ENCODE peak calls at places on chromosomes 13 and 19, in four cellular contexts. One of them, this sample, is unnamed.

GRCh38 chr19:2887391-2887914 is 13.3 kb upstream of the ZNF57 start:
- DNase-seq in fibroblast of pulmonary artery: peak
- DNase-seq in K562: peak
- DNase-seq in endothelial cell: peak
- DNase-seq in this sample: no peak

GRCh38 chr13:45989607-45990006 is 62.9 kb downstream of the ZC3H13 start:
- DNase-seq in fibroblast of pulmonary artery: peak
- DNase-seq in K562: no peak
- DNase-seq in endothelial cell: no peak
- DNase-seq in this sample: no peak

GRCh38 chr19:35911790-35912189 is 3.7 kb upstream of the TYROBP start:
- DNase-seq in fibroblast of pulmonary artery: no peak
- DNase-seq in K562: peak
- DNase-seq in endothelial cell: no peak
- DNase-seq in this sample: no peak

GRCh38 chr19:36244066-36244465 is 29.2 kb downstream of the ZNF146 start:
- DNase-seq in fibroblast of pulmonary artery: no peak
- DNase-seq in K562: no peak
- DNase-seq in endothelial cell: no peak
- DNase-seq in this sample: no peak

GRCh38 chr13:35672611-35673010 is 196.1 kb upstream of the MAB21L1 start:
- DNase-seq in fibroblast of pulmonary artery: no peak
- DNase-seq in K562: no peak
- DNase-seq in endothelial cell: no peak
- DNase-seq in this sample: no peak

GRCh38 chr19:8458380-8458779 is 13.6 kb downstream of the HNRNPM start:
- DNase-seq in fibroblast of pulmonary artery: no peak
- DNase-seq in K562: no peak
- DNase-seq in endothelial cell: no peak
- DNase-seq in this sample: no peak

GRCh38 chr19:7197760-7198696 is 96.2 kb downstream of the INSR start:
- DNase-seq in fibroblast of pulmonary artery: peak
- DNase-seq in K562: peak
- DNase-seq in endothelial cell: peak
- DNase-seq in this sample: peak

GRCh38 chr19:33821871-33822270 is 25.2 kb downstream of the KCTD15 start:
- DNase-seq in fibroblast of pulmonary artery: no peak
- DNase-seq in K562: no peak
- DNase-seq in endothelial cell: no peak
- DNase-seq in this sample: no peak

GRCh38 chr13:94444826-94445225 is 34.7 kb downstream of the DCT start:
- DNase-seq in fibroblast of pulmonary artery: no peak
- DNase-seq in K562: no peak
- DNase-seq in endothelial cell: no peak
- DNase-seq in this sample: no peak

GRCh38 chr19:4077800-4078683 is 11.3 kb upstream of the ZBTB7A start:
- DNase-seq in fibroblast of pulmonary artery: no peak
- DNase-seq in K562: peak
- DNase-seq in endothelial cell: no peak
- DNase-seq in this sample: peak

GRCh38 chr19:39839678-39840327 is 5.8 kb upstream of the DYRK1B start:
- DNase-seq in fibroblast of pulmonary artery: no peak
- DNase-seq in K562: peak
- DNase-seq in endothelial cell: no peak
- DNase-seq in this sample: no peak

GRCh38 chr13:92896842-92897241 is 329.8 kb upstream of the GPC6 start:
- DNase-seq in fibroblast of pulmonary artery: peak
- DNase-seq in K562: no peak
- DNase-seq in endothelial cell: no peak
- DNase-seq in this sample: no peak

GRCh38 chr13:47822036-47822435 is 179.0 kb downstream of the SUCLA2 start:
- DNase-seq in fibroblast of pulmonary artery: no peak
- DNase-seq in K562: no peak
- DNase-seq in endothelial cell: no peak
- DNase-seq in this sample: no peak

GRCh38 chr13:34627499-34627898 is 314.6 kb upstream of the NBEA start:
- DNase-seq in fibroblast of pulmonary artery: no peak
- DNase-seq in K562: no peak
- DNase-seq in endothelial cell: no peak
- DNase-seq in this sample: no peak

GRCh38 chr19:12840091-12841079 is 2.1 kb downstream of the MAST1 start:
- DNase-seq in fibroblast of pulmonary artery: peak
- DNase-seq in K562: peak
- DNase-seq in endothelial cell: peak
- DNase-seq in this sample: peak

GRCh38 chr13:60001892-60002291 is 161.8 kb downstream of the DIAPH3 start:
- DNase-seq in fibroblast of pulmonary artery: no peak
- DNase-seq in K562: no peak
- DNase-seq in endothelial cell: no peak
- DNase-seq in this sample: no peak

GRCh38 chr13:99995503-99996176 is 14.1 kb downstream of the ZIC2 start:
- DNase-seq in fibroblast of pulmonary artery: peak
- DNase-seq in K562: no peak
- DNase-seq in endothelial cell: no peak
- DNase-seq in this sample: no peak

DNA sequence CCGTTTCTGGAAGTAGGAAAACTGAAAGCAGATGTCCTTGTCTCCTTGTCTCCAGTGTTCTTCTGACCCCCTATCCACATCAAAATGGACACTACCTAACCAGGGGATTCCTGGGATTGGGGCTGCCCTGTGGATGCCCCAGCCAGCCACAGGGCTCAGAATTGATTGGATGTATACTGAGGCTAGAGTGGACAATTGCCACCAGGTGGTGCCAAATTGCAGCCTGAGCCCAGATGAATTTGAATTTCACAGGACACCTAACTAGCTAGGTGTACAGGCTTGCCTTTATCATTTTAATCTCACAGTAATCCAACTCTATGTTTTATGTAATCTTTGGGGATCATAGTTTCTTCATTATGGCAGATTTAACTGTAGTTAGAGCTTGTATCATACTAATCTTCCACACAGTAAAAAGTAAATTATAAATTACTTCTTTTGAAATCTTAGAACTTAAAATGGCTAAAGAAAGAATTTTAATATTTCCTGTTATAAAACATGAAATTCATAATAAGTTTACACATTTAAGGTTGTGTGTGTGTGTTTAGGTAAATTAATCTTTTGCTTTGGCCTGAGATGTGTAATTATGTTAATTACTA is 58.0 kb downstream of the PIBF1 start:
- DNase-seq in fibroblast of pulmonary artery: peak
- DNase-seq in K562: peak
- DNase-seq in endothelial cell: peak
- DNase-seq in this sample: peak
- TF ChIP-seq CTCF in fibroblast of pulmonary artery: peak
- TF ChIP-seq CTCF in K562: peak
- TF ChIP-seq CTCF in endothelial cell: peak
- TF ChIP-seq CTCF in this sample: peak

DNA sequence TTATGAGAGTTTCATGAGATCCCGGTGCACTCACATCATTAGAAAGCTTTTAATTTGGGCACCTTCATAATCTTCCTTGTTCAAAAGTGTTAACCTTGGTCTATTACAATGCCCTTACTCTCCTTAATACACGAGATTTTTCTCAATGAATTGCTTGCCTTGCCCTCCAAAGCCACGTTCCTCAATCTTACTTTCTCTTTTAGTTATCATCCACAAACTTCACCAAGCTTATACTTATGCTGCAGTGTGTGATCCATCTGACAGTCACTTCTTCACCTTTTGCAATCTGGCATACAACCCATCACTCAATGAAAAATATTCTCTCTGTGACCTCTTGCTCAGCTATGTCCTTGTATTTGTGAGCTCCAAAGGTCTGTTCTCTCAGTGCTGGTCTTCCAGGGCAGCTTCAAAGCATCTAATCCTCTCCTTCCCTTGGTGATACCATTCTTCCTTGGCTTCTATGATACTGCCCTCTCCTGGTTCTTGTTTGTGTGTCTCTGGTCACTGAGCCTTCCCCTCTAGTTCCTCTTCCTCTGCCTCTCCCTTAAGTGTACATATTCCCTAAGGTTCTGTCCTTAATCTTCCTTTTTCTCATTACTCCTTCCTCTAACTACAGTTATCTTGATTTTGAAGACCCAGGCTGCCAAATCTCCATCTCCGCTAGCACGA is 202.2 kb upstream of the STARD13 start:
- DNase-seq in fibroblast of pulmonary artery: peak
- DNase-seq in K562: no peak
- DNase-seq in endothelial cell: no peak
- DNase-seq in this sample: no peak
- TF ChIP-seq CTCF in fibroblast of pulmonary artery: peak
- TF ChIP-seq CTCF in K562: no peak
- TF ChIP-seq CTCF in endothelial cell: no peak
- TF ChIP-seq CTCF in this sample: no peak

DNA sequence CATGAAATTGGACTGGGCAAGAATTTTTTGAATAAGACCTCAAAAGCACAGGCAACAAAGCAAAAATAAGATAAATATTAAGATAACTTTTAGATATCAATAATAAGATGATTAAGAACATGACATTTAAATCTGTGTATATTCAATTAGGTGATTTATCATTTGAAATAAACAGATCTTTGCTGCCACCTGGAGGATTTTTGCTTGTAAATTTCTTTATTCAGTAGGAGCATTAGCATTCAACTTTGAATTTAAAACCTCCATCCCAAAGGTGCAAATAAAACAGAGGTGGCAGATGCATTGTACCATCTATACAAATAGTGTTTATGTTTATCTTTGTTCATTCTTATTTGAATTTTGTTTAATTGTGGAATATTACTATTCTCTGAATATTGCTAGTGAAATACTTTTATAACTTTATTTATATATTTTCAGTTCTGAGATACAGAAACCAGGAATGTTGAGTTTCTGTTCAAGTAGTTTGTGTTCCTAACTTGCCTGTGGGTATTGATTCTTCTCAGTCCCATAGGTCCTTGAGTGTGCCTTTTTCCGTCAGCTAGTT is 20.9 kb downstream of the COG6 start:
- DNase-seq in fibroblast of pulmonary artery: peak
- DNase-seq in K562: peak
- DNase-seq in endothelial cell: no peak
- DNase-seq in this sample: no peak
- TF ChIP-seq CTCF in fibroblast of pulmonary artery: peak
- TF ChIP-seq CTCF in K562: peak
- TF ChIP-seq CTCF in endothelial cell: peak
- TF ChIP-seq CTCF in this sample: peak

GRCh38 chr19:15318241-15318691 is 14.1 kb downstream of the BRD4 start:
- DNase-seq in fibroblast of pulmonary artery: no peak
- DNase-seq in K562: no peak
- DNase-seq in endothelial cell: no peak
- DNase-seq in this sample: no peak

GRCh38 chr19:15323496-15324235 is 8.7 kb downstream of the BRD4 start:
- DNase-seq in fibroblast of pulmonary artery: peak
- DNase-seq in K562: no peak
- DNase-seq in endothelial cell: no peak
- DNase-seq in this sample: no peak

GRCh38 chr19:15317392-15318011 is 14.8 kb downstream of the BRD4 start:
- DNase-seq in fibroblast of pulmonary artery: peak
- DNase-seq in K562: no peak
- DNase-seq in endothelial cell: no peak
- DNase-seq in this sample: no peak

GRCh38 chr19:15321739-15322138 is 10.6 kb downstream of the BRD4 start:
- DNase-seq in fibroblast of pulmonary artery: no peak
- DNase-seq in K562: no peak
- DNase-seq in endothelial cell: no peak
- DNase-seq in this sample: no peak

GRCh38 chr19:15320118-15320517 is 12.2 kb downstream of the BRD4 start:
- DNase-seq in fibroblast of pulmonary artery: no peak
- DNase-seq in K562: no peak
- DNase-seq in endothelial cell: no peak
- DNase-seq in this sample: no peak
- TF ChIP-seq CTCF in fibroblast of pulmonary artery: no peak
- TF ChIP-seq CTCF in K562: no peak
- TF ChIP-seq CTCF in endothelial cell: no peak
- TF ChIP-seq CTCF in this sample: no peak

GRCh38 chr19:49469828-49470614 is 4.0 kb upstream of the FLT3LG start:
- DNase-seq in fibroblast of pulmonary artery: no peak
- DNase-seq in K562: peak
- DNase-seq in endothelial cell: no peak
- DNase-seq in this sample: no peak
- TF ChIP-seq CTCF in fibroblast of pulmonary artery: no peak
- TF ChIP-seq CTCF in K562: peak
- TF ChIP-seq CTCF in endothelial cell: no peak
- TF ChIP-seq CTCF in this sample: no peak